ENCODE peak calls at places on chromosomes 11 and 22, in nine cellular contexts. One of them, this sample, is unnamed.

GRCh38 chr11:1390603-1391164 is 950 bp downstream of the BRSK2 start:
- DNase-seq in K562: no peak
- DNase-seq in GM12878: no peak
- DNase-seq in HepG2: no peak
- DNase-seq in Panc1: no peak
- DNase-seq in HCT116: no peak
- DNase-seq in SK-N-SH: peak; percentile 70
- DNase-seq in A549: no peak
- DNase-seq in HL-60: no peak
- DNase-seq in this sample: peak; percentile 65

GRCh38 chr22:36330655-36331305 is 57.0 kb downstream of the MYH9 start:
- DNase-seq in GM12878: no peak
- DNase-seq in HepG2: no peak
- DNase-seq in K562: no peak
- DNase-seq in HL-60: peak; percentile 63
- DNase-seq in SK-N-SH: no peak
- DNase-seq in Panc1: no peak
- DNase-seq in HCT116: no peak
- DNase-seq in A549: no peak
- DNase-seq in this sample: no peak

GRCh38 chr11:65426839-65427690 is 4.5 kb downstream of the NEAT1 start:
- DNase-seq in Panc1: no peak
- DNase-seq in A549: no peak
- DNase-seq in HepG2: no peak
- DNase-seq in SK-N-SH: no peak
- DNase-seq in GM12878: no peak
- DNase-seq in HCT116: peak; percentile 61
- DNase-seq in HL-60: peak; percentile 28
- DNase-seq in K562: no peak
- DNase-seq in this sample: peak; percentile 54

GRCh38 chr11:335779-336665 is 15.4 kb upstream of the IFITM3 start:
- DNase-seq in K562: peak; percentile 25
- DNase-seq in HepG2: no peak
- DNase-seq in GM12878: no peak
- DNase-seq in SK-N-SH: no peak
- DNase-seq in A549: no peak
- DNase-seq in HL-60: peak; percentile 49
- DNase-seq in HCT116: no peak
- DNase-seq in Panc1: no peak
- DNase-seq in this sample: no peak

GRCh38 chr11:78796956-78797355 is 222.3 kb upstream of the NARS2 start:
- DNase-seq in A549: no peak
- DNase-seq in HCT116: no peak
- DNase-seq in SK-N-SH: no peak
- DNase-seq in Panc1: peak; percentile 52
- DNase-seq in K562: no peak
- DNase-seq in GM12878: no peak
- DNase-seq in HepG2: no peak
- DNase-seq in HL-60: no peak
- DNase-seq in this sample: no peak

GRCh38 chr11:72751293-72752087 is 718 bp downstream of the ARAP1 start:
- DNase-seq in Panc1: no peak
- DNase-seq in A549: no peak
- DNase-seq in HepG2: no peak
- DNase-seq in SK-N-SH: peak; percentile 66
- DNase-seq in K562: peak; percentile 45
- DNase-seq in HL-60: no peak
- DNase-seq in GM12878: no peak
- DNase-seq in HCT116: no peak
- DNase-seq in this sample: peak; percentile 52

GRCh38 chr11:223026-223789 is 12.9 kb downstream of the SIRT3 start:
- DNase-seq in A549: no peak
- DNase-seq in SK-N-SH: no peak
- DNase-seq in K562: no peak
- DNase-seq in Panc1: no peak
- DNase-seq in HepG2: no peak
- DNase-seq in HL-60: no peak
- DNase-seq in HCT116: no peak
- DNase-seq in GM12878: no peak
- DNase-seq in this sample: no peak

GRCh38 chr22:37609240-37610152 is 862 bp downstream of the GGA1 start:
- DNase-seq in SK-N-SH: peak; percentile 71
- DNase-seq in GM12878: no peak
- DNase-seq in HepG2: no peak
- DNase-seq in K562: peak; percentile 46
- DNase-seq in HCT116: no peak
- DNase-seq in A549: peak; percentile 36
- DNase-seq in HL-60: no peak
- DNase-seq in Panc1: no peak
- DNase-seq in this sample: no peak

GRCh38 chr11:64726211-64726641 is 3.2 kb upstream of the NRXN2 start:
- DNase-seq in SK-N-SH: no peak
- DNase-seq in Panc1: no peak
- DNase-seq in HCT116: no peak
- DNase-seq in A549: no peak
- DNase-seq in HepG2: no peak
- DNase-seq in K562: no peak
- DNase-seq in GM12878: no peak
- DNase-seq in HL-60: no peak
- DNase-seq in this sample: peak; percentile 41

GRCh38 chr11:127106142-127106541 is 105.6 kb upstream of the KIRREL3 start:
- DNase-seq in GM12878: no peak
- DNase-seq in HCT116: no peak
- DNase-seq in Panc1: no peak
- DNase-seq in SK-N-SH: no peak
- DNase-seq in HepG2: no peak
- DNase-seq in A549: no peak
- DNase-seq in HL-60: no peak
- DNase-seq in K562: no peak
- DNase-seq in this sample: peak; percentile 28

GRCh38 chr11:116829525-116830183 is at the start of gene APOC3:
- DNase-seq in HCT116: no peak
- DNase-seq in Panc1: no peak
- DNase-seq in HepG2: peak; percentile 85
- DNase-seq in HL-60: no peak
- DNase-seq in A549: no peak
- DNase-seq in K562: no peak
- DNase-seq in GM12878: no peak
- DNase-seq in SK-N-SH: peak; percentile 73
- DNase-seq in this sample: no peak

GRCh38 chr11:47571895-47572294 is 6.5 kb downstream of the PTPMT1 start:
- DNase-seq in K562: peak; percentile 7
- DNase-seq in HCT116: no peak
- DNase-seq in GM12878: no peak
- DNase-seq in HL-60: no peak
- DNase-seq in Panc1: no peak
- DNase-seq in HepG2: no peak
- DNase-seq in SK-N-SH: no peak
- DNase-seq in A549: no peak
- DNase-seq in this sample: no peak

GRCh38 chr11:44889266-44889665 is 61.4 kb downstream of the TP53I11 start:
- DNase-seq in K562: no peak
- DNase-seq in SK-N-SH: no peak
- DNase-seq in GM12878: no peak
- DNase-seq in Panc1: no peak
- DNase-seq in HL-60: no peak
- DNase-seq in A549: no peak
- DNase-seq in HCT116: no peak
- DNase-seq in HepG2: no peak
- DNase-seq in this sample: no peak

GRCh38 chr11:62682518-62682917 is 3.6 kb upstream of the UBXN1 start:
- DNase-seq in SK-N-SH: no peak
- DNase-seq in Panc1: no peak
- DNase-seq in HCT116: no peak
- DNase-seq in HL-60: no peak
- DNase-seq in A549: no peak
- DNase-seq in K562: no peak
- DNase-seq in GM12878: no peak
- DNase-seq in HepG2: no peak
- DNase-seq in this sample: no peak

GRCh38 chr22:22916215-22916951 is 28.8 kb downstream of the IGLL5 start:
- DNase-seq in A549: no peak
- DNase-seq in K562: peak; percentile 54
- DNase-seq in Panc1: no peak
- DNase-seq in HL-60: no peak
- DNase-seq in HCT116: no peak
- DNase-seq in HepG2: peak; percentile 52
- DNase-seq in GM12878: no peak
- DNase-seq in SK-N-SH: no peak
- DNase-seq in this sample: no peak

GRCh38 chr11:105033344-105033743 is 1.6 kb downstream of the CASP1 start:
- DNase-seq in GM12878: no peak
- DNase-seq in HL-60: no peak
- DNase-seq in SK-N-SH: no peak
- DNase-seq in HCT116: no peak
- DNase-seq in Panc1: no peak
- DNase-seq in HepG2: no peak
- DNase-seq in K562: no peak
- DNase-seq in A549: no peak
- DNase-seq in this sample: no peak

GRCh38 chr11:850777-851762 is 8.4 kb downstream of the TSPAN4 start:
- DNase-seq in Panc1: no peak
- DNase-seq in K562: no peak
- DNase-seq in A549: no peak
- DNase-seq in SK-N-SH: peak; percentile 69
- DNase-seq in HepG2: no peak
- DNase-seq in GM12878: no peak
- DNase-seq in HCT116: no peak
- DNase-seq in HL-60: no peak
- DNase-seq in this sample: peak; percentile 73

GRCh38 chr22:50700387-50701075 is 27.9 kb downstream of the SHANK3 start:
- DNase-seq in GM12878: no peak
- DNase-seq in HL-60: no peak
- DNase-seq in HepG2: peak; percentile 98
- DNase-seq in A549: no peak
- DNase-seq in SK-N-SH: no peak
- DNase-seq in Panc1: no peak
- DNase-seq in K562: no peak
- DNase-seq in HCT116: no peak
- DNase-seq in this sample: no peak

GRCh38 chr11:129372609-129373488 is 2.8 kb upstream of the BARX2 start:
- DNase-seq in A549: no peak
- DNase-seq in K562: no peak
- DNase-seq in HL-60: no peak
- DNase-seq in Panc1: no peak
- DNase-seq in SK-N-SH: peak; percentile 44
- DNase-seq in HCT116: no peak
- DNase-seq in HepG2: no peak
- DNase-seq in GM12878: no peak
- DNase-seq in this sample: peak; percentile 66

GRCh38 chr11:70778828-70779365 is 380.6 kb downstream of the CTTN start:
- DNase-seq in HL-60: no peak
- DNase-seq in HepG2: no peak
- DNase-seq in A549: no peak
- DNase-seq in K562: no peak
- DNase-seq in HCT116: no peak
- DNase-seq in Panc1: no peak
- DNase-seq in GM12878: no peak
- DNase-seq in SK-N-SH: peak; percentile 74
- DNase-seq in this sample: no peak
- H3K4me3 ChIP-seq in HL-60: no peak overlapping the region
- H3K4me3 ChIP-seq in HepG2: no peak overlapping the region
- H3K4me3 ChIP-seq in A549: no peak overlapping the region
- H3K4me3 ChIP-seq in K562: no peak overlapping the region
- H3K4me3 ChIP-seq in HCT116: no peak overlapping the region
- H3K4me3 ChIP-seq in Panc1: no peak overlapping the region
- H3K4me3 ChIP-seq in GM12878: no peak overlapping the region
- H3K4me3 ChIP-seq in SK-N-SH: no peak overlapping the region
- H3K4me3 ChIP-seq in this sample: no peak overlapping the region

GRCh38 chr11:69878927-69879733 is 59.9 kb upstream of the FGF3 start:
- DNase-seq in HCT116: no peak
- DNase-seq in HL-60: no peak
- DNase-seq in K562: no peak
- DNase-seq in HepG2: no peak
- DNase-seq in A549: no peak
- DNase-seq in GM12878: no peak
- DNase-seq in SK-N-SH: peak; percentile 34
- DNase-seq in Panc1: no peak
- DNase-seq in this sample: no peak
- TF ChIP-seq REST in HCT116: no peak
- TF ChIP-seq REST in HL-60: no peak
- TF ChIP-seq REST in K562: no peak
- TF ChIP-seq REST in HepG2: no peak
- TF ChIP-seq REST in A549: no peak
- TF ChIP-seq REST in GM12878: no peak
- TF ChIP-seq REST in SK-N-SH: no peak
- TF ChIP-seq REST in Panc1: no peak
- TF ChIP-seq REST in this sample: no peak

GRCh38 chr11:119377112-119377901 is 4.2 kb downstream of the USP2 start:
- DNase-seq in HCT116: no peak
- DNase-seq in HL-60: no peak
- DNase-seq in SK-N-SH: peak; percentile 8
- DNase-seq in GM12878: no peak
- DNase-seq in A549: no peak
- DNase-seq in K562: no peak
- DNase-seq in Panc1: no peak
- DNase-seq in HepG2: no peak
- DNase-seq in this sample: no peak
- H3K4me3 ChIP-seq in HCT116: no peak overlapping the region
- H3K4me3 ChIP-seq in HL-60: no peak overlapping the region
- H3K4me3 ChIP-seq in SK-N-SH: no peak overlapping the region
- H3K4me3 ChIP-seq in GM12878: no peak overlapping the region
- H3K4me3 ChIP-seq in A549: no peak overlapping the region
- H3K4me3 ChIP-seq in K562: no peak overlapping the region
- H3K4me3 ChIP-seq in Panc1: no peak overlapping the region
- H3K4me3 ChIP-seq in HepG2: peak overlapping the region; percentile 25
- H3K4me3 ChIP-seq in this sample: no peak overlapping the region

GRCh38 chr11:43404406-43404805 is 45.7 kb downstream of the TTC17 start:
- DNase-seq in HL-60: no peak
- DNase-seq in Panc1: no peak
- DNase-seq in HepG2: no peak
- DNase-seq in SK-N-SH: no peak
- DNase-seq in K562: no peak
- DNase-seq in A549: no peak
- DNase-seq in GM12878: no peak
- DNase-seq in HCT116: no peak
- DNase-seq in this sample: no peak

GRCh38 chr11:43408277-43408676 is 49.6 kb downstream of the TTC17 start:
- DNase-seq in HL-60: no peak
- DNase-seq in K562: no peak
- DNase-seq in Panc1: no peak
- DNase-seq in GM12878: no peak
- DNase-seq in SK-N-SH: no peak
- DNase-seq in HepG2: peak; percentile 12
- DNase-seq in HCT116: no peak
- DNase-seq in A549: no peak
- DNase-seq in this sample: no peak

GRCh38 chr11:43401252-43401651 is 42.5 kb downstream of the TTC17 start:
- DNase-seq in K562: no peak
- DNase-seq in GM12878: no peak
- DNase-seq in HepG2: no peak
- DNase-seq in HCT116: no peak
- DNase-seq in Panc1: no peak
- DNase-seq in SK-N-SH: no peak
- DNase-seq in HL-60: no peak
- DNase-seq in A549: no peak
- DNase-seq in this sample: no peak

GRCh38 chr11:43403357-43404231 is 44.9 kb downstream of the TTC17 start:
- DNase-seq in GM12878: no peak
- DNase-seq in A549: no peak
- DNase-seq in HL-60: no peak
- DNase-seq in Panc1: no peak
- DNase-seq in SK-N-SH: no peak
- DNase-seq in HepG2: no peak
- DNase-seq in K562: no peak
- DNase-seq in HCT116: no peak
- DNase-seq in this sample: no peak

GRCh38 chr11:43404836-43405479 is 46.2 kb downstream of the TTC17 start:
- DNase-seq in HL-60: no peak
- DNase-seq in A549: no peak
- DNase-seq in HCT116: no peak
- DNase-seq in HepG2: no peak
- DNase-seq in K562: no peak
- DNase-seq in GM12878: no peak
- DNase-seq in Panc1: no peak
- DNase-seq in SK-N-SH: no peak
- DNase-seq in this sample: no peak
- TF ChIP-seq REST in HL-60: no peak
- TF ChIP-seq REST in A549: no peak
- TF ChIP-seq REST in HCT116: no peak
- TF ChIP-seq REST in HepG2: no peak
- TF ChIP-seq REST in K562: no peak
- TF ChIP-seq REST in GM12878: no peak
- TF ChIP-seq REST in Panc1: no peak
- TF ChIP-seq REST in SK-N-SH: no peak
- TF ChIP-seq REST in this sample: no peak